ENCODE peak calls at places on chromosomes 16 and 17, in six cellular contexts. W is MM.1S, F is heart left ventricle, L is PC-9, H is fibroblast of lung, C is brain microvascular endothelial cell. I is an unnamed sample.
A peak's percentile ranks its signal among the peaks of the same experiment; 100 is the strongest.

GRCh38 chr16:27226476-27226875 is 23.1 kb downstream of the KDM8 start:
- DNase-seq in F (no peak), W (peak; percentile 9), H (no peak), C (no peak), L (no peak), I (no peak)

GRCh38 chr17:44971776-44972483 is 3.8 kb upstream of the C1QL1 start:
- DNase-seq in C (peak; percentile 49), H (peak; percentile 81), L (no peak), F (no peak), W (no peak), I (no peak)

GRCh38 chr17:56679148-56679766 is 85.8 kb downstream of the NOG start:
- DNase-seq in F (no peak), L (no peak), C (no peak), H (peak; percentile 42), W (peak; percentile 20), I (no peak)

GRCh38 chr17:17363638-17364337 is 60.6 kb downstream of the NT5M start:
- DNase-seq in H (no peak), C (no peak), L (no peak), F (no peak), W (no peak), I (no peak)

GRCh38 chr17:73588291-73589095 is 55.8 kb downstream of the SDK2 start:
- DNase-seq in W (no peak), H (no peak), L (no peak), F (no peak), C (no peak), I (no peak)

GRCh38 chr16:1674751-1675664 is 3.1 kb upstream of the JPT2 start:
- DNase-seq in H (peak; percentile 87), F (no peak), L (no peak), C (peak; percentile 71), W (no peak), I (no peak)

GRCh38 chr16:81545470-81546175 is 101.0 kb downstream of the CMIP start:
- DNase-seq in W (no peak), C (no peak), L (no peak), F (no peak), H (no peak), I (no peak)

GRCh38 chr17:75516619-75517276 is 420 bp downstream of the TSEN54 start:
- DNase-seq in C (no peak), F (no peak), W (peak; percentile 23), H (peak; percentile 10), L (no peak), I (no peak)

GRCh38 chr17:50863221-50863843 is 2.8 kb downstream of the TOB1 start:
- DNase-seq in W (peak; percentile 38), C (no peak), H (no peak), F (no peak), L (no peak), I (no peak)

GRCh38 chr16:26992661-26993365 is 73.9 kb upstream of the C16orf82 start:
- DNase-seq in H (no peak), L (no peak), F (no peak), W (no peak), C (no peak), I (no peak)

GRCh38 chr16:79351927-79352326 is 248.6 kb downstream of the MAF start:
- DNase-seq in F (no peak), C (no peak), H (no peak), W (no peak), L (no peak), I (no peak)

GRCh38 chr16:79349803-79350202 is 250.7 kb downstream of the MAF start:
- DNase-seq in W (no peak), H (no peak), L (no peak), F (no peak), C (no peak), I (no peak)

GRCh38 chr16:79347176-79347715 is 253.3 kb downstream of the MAF start:
- DNase-seq in L (no peak), F (no peak), C (no peak), W (no peak), H (no peak), I (no peak)

DNA sequence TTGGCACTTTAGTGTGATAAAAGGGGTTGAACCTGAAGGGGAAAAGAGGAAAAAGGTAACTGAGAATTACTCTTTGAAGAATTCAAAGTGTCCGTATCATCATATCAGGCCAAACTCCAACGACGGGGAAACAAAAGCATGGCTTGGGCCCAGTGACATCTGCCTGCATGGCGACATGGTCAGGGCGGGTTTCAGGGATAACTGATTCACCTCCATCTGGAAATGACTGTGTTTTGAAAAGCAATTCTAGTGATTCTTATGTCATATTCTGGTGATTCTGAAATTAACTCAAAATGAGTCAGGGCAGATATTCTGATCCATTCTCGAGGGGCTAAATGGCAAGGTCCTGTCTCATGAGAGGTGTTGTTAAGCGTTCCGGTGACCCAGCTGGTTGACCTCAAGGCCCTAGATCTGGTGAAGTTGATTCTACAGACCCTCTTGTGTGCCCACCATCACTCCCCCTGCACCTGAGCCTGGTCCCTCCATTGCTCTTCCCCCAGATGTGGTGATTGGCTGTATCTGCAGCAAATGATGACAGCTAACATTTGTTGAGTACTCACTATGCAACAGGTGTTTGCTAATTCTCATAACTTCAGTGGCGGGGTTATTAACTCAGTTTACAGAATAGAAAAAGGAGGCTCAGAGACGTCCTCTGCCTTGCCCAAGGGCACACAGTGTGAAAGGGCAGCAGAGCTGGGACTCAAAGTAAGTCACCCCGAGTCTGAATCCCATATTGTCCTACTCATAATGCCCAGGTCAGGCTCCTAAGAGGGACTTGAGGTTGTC is 251.8 kb downstream of the MAF start:
- DNase-seq in F (no peak), H (no peak), L (no peak), C (no peak), W (no peak), I (no peak)
- H3K4me3 ChIP-seq in F (no peak overlapping the region), H (no peak overlapping the region), L (no peak overlapping the region), C (no peak overlapping the region), W (no peak overlapping the region), I (no peak overlapping the region)

GRCh38 chr17:29279397-29280070 is 14.4 kb downstream of the NUFIP2 start:
- DNase-seq in L (no peak), C (no peak), F (no peak), H (no peak), W (no peak), I (no peak)

GRCh38 chr17:29278692-29279091 is 15.3 kb downstream of the NUFIP2 start:
- DNase-seq in F (no peak), H (no peak), W (no peak), L (no peak), C (no peak), I (no peak)

DNA sequence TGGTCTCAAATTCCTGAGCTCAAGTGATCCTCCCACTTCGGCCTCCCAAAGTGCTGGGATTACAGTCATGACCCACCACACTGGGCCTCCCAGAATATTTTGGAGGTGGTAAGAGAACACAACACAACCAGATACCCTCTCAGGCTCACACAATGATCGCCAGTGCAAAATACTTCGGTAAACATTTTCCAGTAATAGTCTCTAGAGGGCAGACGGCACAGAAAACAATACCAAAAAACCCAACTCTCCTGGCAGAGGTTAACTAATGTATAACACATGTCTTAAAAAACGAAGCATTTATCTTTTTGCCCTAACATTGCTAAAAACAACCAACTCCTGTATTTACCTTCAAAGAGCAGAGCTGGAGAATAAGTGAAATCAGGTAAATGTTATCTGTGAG is 10.5 kb downstream of the NUFIP2 start:
- DNase-seq in W (no peak), F (no peak), C (no peak), L (no peak), H (no peak), I (no peak)
- TF ChIP-seq CTCF in W (no peak), F (no peak), C (no peak), L (no peak), H (peak; percentile 18), I (no peak)

GRCh38 chr17:78919816-78920516 is 5.2 kb downstream of the TIMP2 start:
- DNase-seq in W (no peak), H (no peak), C (no peak), L (no peak), F (no peak), I (no peak)

GRCh38 chr17:78921437-78921971 is 3.7 kb downstream of the TIMP2 start:
- DNase-seq in C (no peak), F (peak; percentile 65), H (no peak), L (no peak), W (no peak), I (no peak)

GRCh38 chr17:78917451-78918307 is 7.5 kb downstream of the TIMP2 start:
- DNase-seq in F (no peak), L (no peak), H (no peak), C (no peak), W (no peak), I (no peak)

GRCh38 chr17:78920528-78920927 is 4.7 kb downstream of the TIMP2 start:
- DNase-seq in W (no peak), C (no peak), L (no peak), F (no peak), H (no peak), I (no peak)

GRCh38 chr17:78918979-78919378 is 6.2 kb downstream of the TIMP2 start:
- DNase-seq in L (no peak), W (no peak), H (no peak), C (no peak), F (no peak), I (no peak)
- H3K4me3 ChIP-seq in L (no peak overlapping the region), W (no peak overlapping the region), H (peak overlapping the region; percentile 7), C (no peak overlapping the region), F (no peak overlapping the region), I (no peak overlapping the region)

DNA sequence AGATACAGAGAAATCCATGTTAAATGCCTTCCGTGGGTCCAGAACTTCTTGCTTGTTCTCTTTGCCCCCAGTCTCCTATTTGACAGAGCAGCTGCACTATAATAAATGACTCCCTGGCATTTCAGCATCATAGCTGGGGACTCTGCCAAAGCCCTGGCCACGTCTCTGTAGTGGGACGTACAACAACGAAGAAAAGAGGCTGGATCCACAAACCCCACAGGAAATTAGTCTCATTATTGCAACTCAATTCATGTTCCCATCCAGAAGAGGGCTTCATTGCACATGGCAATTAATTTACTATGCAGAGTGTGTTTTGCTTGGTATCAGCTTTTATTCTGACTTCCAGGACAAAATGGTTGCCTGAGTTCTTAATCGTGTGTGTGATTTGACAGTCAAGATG is 121.3 kb downstream of the CDH13 start:
- DNase-seq in W (no peak), F (peak; percentile 75), C (peak; percentile 65), L (no peak), H (peak; percentile 88), I (no peak)
- TF ChIP-seq CTCF in W (no peak), F (peak; percentile 11), C (peak; percentile 43), L (no peak), H (peak; percentile 40), I (no peak)

I was measured in esophagus squamous epithelium.